ENCODE peak calls at places on chromosomes 2 and 18, in eight cellular contexts. G is kidney glomerular epithelial cell; W is Kasumi-1; S is head of caudate nucleus; M is right atrium auricular region; Y is GM20000; E is HTR-8/SVneo; J is activated CD4-positive, alpha-beta T cell treated with anti-CD3 and anti-CD28 coated beads, Interleukin-2, amount 50 U/mL, for 1 hour. H is an unnamed sample.

GRCh38 chr2:128491845-128492244 is 173.2 kb upstream of the HS6ST1 start:
- DNase-seq in G (no peak), S (no peak), Y (no peak), J (no peak), M (no peak), W (no peak), E (no peak), H (no peak)

GRCh38 chr2:224561234-224562005 is 23.7 kb downstream of the CUL3 start:
- DNase-seq in E (no peak), J (no peak), Y (peak), G (no peak), M (no peak), W (peak), S (no peak), H (no peak)

GRCh38 chr2:145460151-145460550 is 940.2 kb upstream of the ZEB2 start:
- DNase-seq in Y (no peak), M (no peak), J (no peak), G (no peak), W (no peak), S (no peak), E (no peak), H (no peak)

GRCh38 chr2:181393472-181393871 is 63.7 kb upstream of the ITGA4 start:
- DNase-seq in G (peak), W (peak), S (no peak), Y (peak), J (no peak), E (peak), M (no peak), H (no peak)

GRCh38 chr2:117702098-117702497 is 112.4 kb upstream of the DDX18 start:
- DNase-seq in J (no peak), M (no peak), E (no peak), G (no peak), S (no peak), Y (no peak), W (no peak), H (no peak)

GRCh38 chr2:217120429-217120828 is 260.6 kb upstream of the TNP1 start:
- DNase-seq in Y (no peak), J (no peak), G (no peak), M (no peak), E (no peak), W (no peak), S (no peak), H (no peak)

GRCh38 chr2:109433926-109434325 is 179.8 kb downstream of the SEPTIN10 start:
- DNase-seq in Y (no peak), W (no peak), J (no peak), S (no peak), G (no peak), E (no peak), M (no peak), H (no peak)

GRCh38 chr2:73032702-73033097 is 38.8 kb downstream of the SFXN5 start:
- DNase-seq in J (no peak), E (no peak), G (no peak), M (no peak), S (no peak), Y (no peak), W (no peak), H (no peak)

GRCh38 chr2:71935291-71935848 is 212.3 kb downstream of the CYP26B1 start:
- DNase-seq in M (peak), E (no peak), Y (no peak), J (no peak), W (no peak), G (no peak), S (no peak), H (no peak)

GRCh38 chr18:2513616-2514015 is 57.7 kb downstream of the METTL4 start:
- DNase-seq in S (no peak), E (no peak), W (no peak), G (no peak), M (no peak), J (no peak), Y (no peak), H (no peak)

GRCh38 chr18:55096261-55097026 is 137.2 kb upstream of the CCDC68 start:
- DNase-seq in E (peak), W (peak), Y (peak), S (peak), J (no peak), M (no peak), G (peak), H (no peak)

GRCh38 chr2:19769513-19769912 is 132.3 kb downstream of the TTC32 start:
- DNase-seq in Y (no peak), M (no peak), J (no peak), S (no peak), W (peak), G (peak), E (no peak), H (no peak)

GRCh38 chr2:56449449-56449860 is 265.7 kb downstream of the CCDC85A start:
- DNase-seq in Y (no peak), J (no peak), M (no peak), E (no peak), W (no peak), G (peak), S (no peak), H (no peak)

GRCh38 chr18:68557183-68557582 is 157.7 kb downstream of the TMX3 start:
- DNase-seq in W (no peak), S (no peak), G (no peak), E (no peak), J (no peak), M (no peak), Y (no peak), H (no peak)

GRCh38 chr18:74906189-74906588 is 302.8 kb downstream of the PTGR3 start:
- DNase-seq in E (no peak), J (no peak), W (no peak), Y (no peak), G (no peak), S (no peak), M (no peak), H (no peak)

GRCh38 chr2:200329798-200330197 is 23.3 kb downstream of the SPATS2L start:
- DNase-seq in Y (no peak), S (no peak), J (no peak), E (no peak), G (peak), M (no peak), W (no peak), H (no peak)

GRCh38 chr18:21686282-21687105 is 18.1 kb downstream of the ABHD3 start:
- DNase-seq in J (no peak), Y (no peak), G (no peak), M (no peak), S (no peak), E (no peak), W (peak), H (no peak)

GRCh38 chr18:369224-370010 is 101.6 kb upstream of the THOC1 start:
- DNase-seq in Y (no peak), J (no peak), S (no peak), M (no peak), W (no peak), G (no peak), E (no peak), H (no peak)

GRCh38 chr2:97906309-97906708 is 89.4 kb downstream of the TMEM131 start:
- DNase-seq in W (no peak), Y (no peak), M (no peak), J (no peak), E (no peak), S (no peak), G (no peak), H (no peak)

GRCh38 chr2:38076710-38077430 is 919 bp upstream of the CYP1B1 start:
- DNase-seq in W (peak), M (peak), J (no peak), G (peak), E (peak), S (peak), Y (peak), H (peak)

GRCh38 chr18:13392899-13393298 is 174.3 kb downstream of the LDLRAD4 start:
- DNase-seq in E (no peak), Y (no peak), W (no peak), G (no peak), S (no peak), M (no peak), J (no peak), H (no peak)

GRCh38 chr18:78579854-78580577 is 399.6 kb upstream of the SALL3 start:
- DNase-seq in W (no peak), G (no peak), J (no peak), M (peak), E (no peak), S (no peak), Y (no peak), H (no peak)

GRCh38 chr18:2303517-2304238 is 267.6 kb downstream of the METTL4 start:
- DNase-seq in W (no peak), J (no peak), Y (no peak), G (no peak), M (no peak), S (no peak), E (peak), H (no peak)

GRCh38 chr2:105765415-105766299 is 20.9 kb downstream of the NCK2 start:
- DNase-seq in G (no peak), W (no peak), M (no peak), J (no peak), E (no peak), Y (no peak), S (no peak), H (no peak)

GRCh38 chr2:153455403-153455802 is 23.2 kb downstream of the RPRM start:
- DNase-seq in J (no peak), Y (no peak), G (no peak), E (no peak), W (no peak), M (no peak), S (no peak), H (no peak)

GRCh38 chr2:160652236-160652635 is 158.6 kb upstream of the RBMS1 start:
- DNase-seq in E (no peak), Y (no peak), G (no peak), J (peak), M (peak), S (no peak), W (peak), H (no peak)

GRCh38 chr2:157967856-157968255 is 91.7 kb upstream of the ACVR1 start:
- DNase-seq in Y (no peak), M (no peak), G (no peak), S (no peak), E (no peak), W (no peak), J (no peak), H (no peak)

GRCh38 chr2:149339324-149339723 is 8.9 kb downstream of the LYPD6 start:
- DNase-seq in Y (no peak), M (no peak), W (no peak), E (no peak), G (no peak), J (no peak), S (no peak), H (no peak)

GRCh38 chr18:49966090-49966489 is 152.8 kb upstream of the ACAA2 start:
- DNase-seq in J (no peak), Y (no peak), E (no peak), S (no peak), W (no peak), M (no peak), G (peak), H (no peak)

GRCh38 chr2:65164379-65165023 is 34.6 kb upstream of the RAB1A start:
- DNase-seq in Y (no peak), E (no peak), S (no peak), J (no peak), G (no peak), M (no peak), W (peak), H (no peak)